ENCODE peak calls at places on chromosomes 11 and 22, in eight cellular contexts. X, V, K, T, Y, I, F and W are unnamed samples.

GRCh38 chr22:49953027-49953679 is 7.4 kb upstream of the PIM3 start:
- DNase-seq in T (no peak), F (no peak), I (no peak), X (no peak), V (no peak), K (no peak), Y (no peak), W (no peak)

GRCh38 chr11:689630-690029 is 5.4 kb downstream of the DEAF1 start:
- DNase-seq in K (no peak), Y (peak), V (no peak), F (no peak), T (no peak), X (no peak), I (no peak), W (no peak)

GRCh38 chr11:35954205-35954604 is 10.3 kb downstream of the LDLRAD3 start:
- DNase-seq in I (no peak), F (no peak), Y (no peak), X (no peak), T (no peak), V (no peak), K (no peak), W (no peak)

GRCh38 chr11:83272627-83273026 is 13.5 kb downstream of the CCDC90B start:
- DNase-seq in F (no peak), Y (peak), K (no peak), X (no peak), T (no peak), I (no peak), V (no peak), W (no peak)

GRCh38 chr22:33529424-33530113 is 390.7 kb downstream of the LARGE1 start:
- DNase-seq in T (no peak), V (no peak), Y (peak), I (no peak), K (no peak), F (no peak), X (no peak), W (no peak)

GRCh38 chr22:26893034-26893710 is 235.8 kb downstream of the MIAT start:
- DNase-seq in Y (no peak), T (no peak), K (no peak), I (no peak), F (no peak), V (peak), X (no peak), W (no peak)

GRCh38 chr11:97445561-97445960 is 1055.7 kb downstream of the JRKL start:
- DNase-seq in F (no peak), T (no peak), Y (no peak), I (no peak), X (no peak), V (no peak), K (no peak), W (no peak)

GRCh38 chr11:36363361-36364272 is 67.5 kb downstream of the PRR5L start:
- DNase-seq in V (no peak), I (no peak), Y (peak), F (no peak), X (peak), K (no peak), T (no peak), W (no peak)

GRCh38 chr22:42439821-42440674 is 7.8 kb upstream of the NFAM1 start:
- DNase-seq in T (peak), F (no peak), Y (peak), V (no peak), X (no peak), I (no peak), K (no peak), W (no peak)

GRCh38 chr11:503179-503981 is 3.7 kb downstream of the RNH1 start:
- DNase-seq in T (peak), F (peak), I (no peak), Y (peak), K (peak), V (no peak), X (peak), W (no peak)

GRCh38 chr22:39935116-39935515 is 25.1 kb upstream of the TMA7B start:
- DNase-seq in I (no peak), K (no peak), X (no peak), F (no peak), Y (no peak), T (no peak), V (no peak), W (no peak)

GRCh38 chr11:76628408-76628947 is 42.1 kb downstream of the LRRC32 start:
- DNase-seq in X (no peak), T (no peak), I (no peak), V (no peak), Y (no peak), F (no peak), K (no peak), W (no peak)

GRCh38 chr11:76631566-76632308 is 38.8 kb downstream of the LRRC32 start:
- DNase-seq in V (no peak), F (no peak), Y (no peak), X (no peak), K (no peak), T (no peak), I (no peak), W (no peak)

GRCh38 chr11:76629133-76629852 is 41.3 kb downstream of the LRRC32 start:
- DNase-seq in X (no peak), I (no peak), F (no peak), K (no peak), V (no peak), T (no peak), Y (peak), W (no peak)

GRCh38 chr11:76630600-76630999 is 39.9 kb downstream of the LRRC32 start:
- DNase-seq in F (no peak), X (no peak), I (no peak), V (no peak), Y (no peak), T (no peak), K (no peak), W (no peak)

GRCh38 chr11:76629853-76630599 is 40.5 kb downstream of the LRRC32 start:
- DNase-seq in X (no peak), F (no peak), T (no peak), V (no peak), I (no peak), K (peak), Y (peak), W (no peak)
- TF ChIP-seq CTCF in X (no peak), F (no peak), T (no peak), V (no peak), I (no peak), K (no peak), Y (no peak), W (no peak)

GRCh38 chr11:73374130-73374529 is 2.1 kb upstream of the RELT start:
- DNase-seq in I (no peak), T (no peak), F (no peak), V (no peak), Y (no peak), K (no peak), X (no peak), W (no peak)

GRCh38 chr11:73376803-73377629 is 817 bp downstream of the RELT start:
- DNase-seq in X (peak), F (peak), Y (peak), V (no peak), I (peak), K (peak), T (peak), W (no peak)

GRCh38 chr11:73375830-73376167 is 400 bp upstream of the RELT start:
- DNase-seq in X (no peak), F (no peak), K (no peak), Y (no peak), T (no peak), V (no peak), I (no peak), W (no peak)

GRCh38 chr11:73376168-73376802 is at the start of gene RELT:
- DNase-seq in Y (peak), I (peak), F (peak), T (peak), V (peak), X (peak), K (peak), W (peak)

DNA sequence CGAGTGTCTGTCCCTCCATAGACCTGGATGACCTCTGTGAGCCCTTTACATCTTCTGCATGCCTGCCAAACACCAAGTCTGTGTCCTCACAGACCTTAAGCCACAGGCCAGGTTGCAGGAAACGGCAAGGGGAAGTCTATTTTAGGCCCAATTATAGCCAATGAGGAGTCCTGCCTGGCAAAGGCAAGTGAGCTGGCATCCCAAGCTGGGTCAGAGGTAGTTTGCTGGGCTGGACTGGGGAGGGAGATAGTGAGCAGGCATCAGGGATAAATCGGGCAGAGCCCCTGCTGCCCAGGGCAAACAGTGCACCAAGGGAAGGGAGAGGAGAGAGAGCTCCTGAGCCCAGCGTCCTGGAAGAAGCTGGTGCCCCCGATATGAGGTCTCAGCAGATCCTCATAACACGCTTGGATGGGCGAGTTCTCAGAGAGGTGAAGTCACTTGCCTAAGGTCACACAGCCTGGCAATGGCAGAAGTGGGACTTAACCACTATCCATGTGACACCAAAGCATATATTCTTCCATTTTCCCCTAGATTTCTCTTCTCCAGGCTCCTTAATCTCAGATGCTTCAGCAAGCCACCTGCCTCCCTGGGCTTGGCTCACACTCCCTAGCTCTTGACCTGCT is 3.7 kb upstream of the RELT start:
- DNase-seq in X (no peak), K (no peak), T (peak), F (no peak), I (no peak), V (no peak), Y (peak), W (no peak)
- TF ChIP-seq CTCF in X (no peak), K (no peak), T (peak), F (peak), I (no peak), V (peak), Y (peak), W (no peak)

GRCh38 chr11:11849127-11849746 is 7.5 kb downstream of the USP47 start:
- DNase-seq in T (peak), X (peak), I (peak), Y (peak), V (no peak), F (peak), K (peak), W (no peak)
- TF ChIP-seq CTCF in T (peak), X (peak), I (peak), Y (peak), V (peak), F (peak), K (no peak), W (peak)

DNA sequence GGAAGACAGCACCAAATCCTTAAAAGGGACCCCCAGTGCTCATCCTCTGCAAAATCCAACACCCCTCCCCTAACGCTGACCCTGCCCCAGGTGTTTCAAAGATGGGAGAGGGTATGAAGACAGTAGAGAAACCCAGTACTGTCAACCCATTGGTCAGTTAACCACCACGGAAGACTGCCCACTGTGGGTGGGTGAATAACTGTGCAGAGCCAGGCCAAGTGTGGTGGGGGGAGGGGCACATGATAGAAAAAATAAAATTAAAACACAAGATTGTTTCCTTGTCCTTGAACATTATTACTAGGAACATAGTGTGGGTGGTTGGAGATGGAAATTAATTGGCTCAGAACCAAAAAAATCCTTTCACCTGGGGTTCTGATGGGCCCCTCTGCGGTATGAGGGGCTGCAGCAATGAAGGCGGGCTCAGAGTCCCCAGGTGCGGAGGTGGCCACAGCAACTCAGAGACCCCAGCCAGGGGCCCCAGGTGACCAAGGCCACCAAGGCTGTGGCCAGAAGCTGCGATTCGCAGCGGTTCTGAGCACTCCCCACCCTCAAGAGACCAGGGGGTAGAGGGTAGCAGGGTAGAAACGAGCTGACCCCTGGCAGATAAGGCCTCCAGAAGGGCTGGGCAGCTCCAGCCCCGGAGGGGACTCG is 1.1 kb downstream of the TNKS1BP1 start:
- DNase-seq in V (no peak), F (peak), K (no peak), I (no peak), Y (peak), X (peak), T (no peak), W (no peak)
- TF ChIP-seq CTCF in V (no peak), F (no peak), K (no peak), I (peak), Y (peak), X (no peak), T (no peak), W (peak)

GRCh38 chr11:75245356-75246005 is 4.9 kb downstream of the TPBGL start:
- DNase-seq in Y (no peak), F (no peak), X (no peak), I (no peak), K (no peak), T (no peak), V (no peak), W (no peak)
- TF ChIP-seq CTCF in Y (no peak), F (peak), X (no peak), I (no peak), K (no peak), T (no peak), V (no peak), W (no peak)

DNA sequence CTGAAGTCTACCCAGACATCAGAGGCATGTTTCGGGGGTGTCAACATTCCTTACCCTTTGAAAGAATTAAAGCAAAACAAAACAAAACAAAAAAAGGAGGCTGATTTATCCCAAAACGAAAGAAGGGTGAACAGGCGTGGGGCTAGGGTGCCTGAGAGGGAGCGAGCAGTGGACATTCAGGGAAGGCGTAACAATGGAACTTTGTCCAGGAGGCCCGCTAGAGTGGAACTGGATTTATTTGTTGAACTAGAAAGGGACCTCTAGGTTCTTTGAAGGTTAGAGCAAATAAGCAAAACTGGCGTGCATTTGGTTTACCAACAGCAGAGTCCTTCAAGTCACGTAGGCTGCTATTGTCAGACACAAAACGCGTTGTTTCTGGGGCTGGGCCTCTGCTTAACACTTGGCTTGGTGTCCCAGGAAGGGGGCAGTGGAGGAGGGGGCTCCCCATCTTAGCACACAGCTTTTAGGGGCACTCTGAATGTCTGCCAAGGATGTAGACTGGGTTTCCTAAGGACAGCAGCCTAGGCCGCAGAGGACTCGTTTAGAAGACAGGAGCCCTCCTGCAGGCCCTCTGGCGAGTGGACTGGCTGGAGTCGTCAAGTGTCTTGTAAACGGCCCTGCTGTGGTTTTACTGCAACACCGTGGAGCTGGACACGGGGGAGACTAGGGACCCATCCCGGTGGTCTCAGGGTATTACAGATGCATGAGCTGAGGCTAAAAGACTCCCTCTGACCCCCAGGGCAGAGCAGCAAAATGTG is 203.7 kb upstream of the SORL1-AS1 start:
- DNase-seq in V (no peak), F (no peak), Y (peak), I (peak), K (peak), X (no peak), T (no peak), W (no peak)
- TF ChIP-seq CTCF in V (no peak), F (no peak), Y (no peak), I (no peak), K (no peak), X (peak), T (no peak), W (no peak)

GRCh38 chr11:38392176-38392575 is 1794.1 kb upstream of the RAG2 start:
- DNase-seq in X (peak), F (no peak), T (no peak), Y (peak), I (no peak), V (no peak), K (no peak), W (no peak)
- TF ChIP-seq CTCF in X (no peak), F (no peak), T (no peak), Y (no peak), I (no peak), V (no peak), K (no peak), W (no peak)

DNA sequence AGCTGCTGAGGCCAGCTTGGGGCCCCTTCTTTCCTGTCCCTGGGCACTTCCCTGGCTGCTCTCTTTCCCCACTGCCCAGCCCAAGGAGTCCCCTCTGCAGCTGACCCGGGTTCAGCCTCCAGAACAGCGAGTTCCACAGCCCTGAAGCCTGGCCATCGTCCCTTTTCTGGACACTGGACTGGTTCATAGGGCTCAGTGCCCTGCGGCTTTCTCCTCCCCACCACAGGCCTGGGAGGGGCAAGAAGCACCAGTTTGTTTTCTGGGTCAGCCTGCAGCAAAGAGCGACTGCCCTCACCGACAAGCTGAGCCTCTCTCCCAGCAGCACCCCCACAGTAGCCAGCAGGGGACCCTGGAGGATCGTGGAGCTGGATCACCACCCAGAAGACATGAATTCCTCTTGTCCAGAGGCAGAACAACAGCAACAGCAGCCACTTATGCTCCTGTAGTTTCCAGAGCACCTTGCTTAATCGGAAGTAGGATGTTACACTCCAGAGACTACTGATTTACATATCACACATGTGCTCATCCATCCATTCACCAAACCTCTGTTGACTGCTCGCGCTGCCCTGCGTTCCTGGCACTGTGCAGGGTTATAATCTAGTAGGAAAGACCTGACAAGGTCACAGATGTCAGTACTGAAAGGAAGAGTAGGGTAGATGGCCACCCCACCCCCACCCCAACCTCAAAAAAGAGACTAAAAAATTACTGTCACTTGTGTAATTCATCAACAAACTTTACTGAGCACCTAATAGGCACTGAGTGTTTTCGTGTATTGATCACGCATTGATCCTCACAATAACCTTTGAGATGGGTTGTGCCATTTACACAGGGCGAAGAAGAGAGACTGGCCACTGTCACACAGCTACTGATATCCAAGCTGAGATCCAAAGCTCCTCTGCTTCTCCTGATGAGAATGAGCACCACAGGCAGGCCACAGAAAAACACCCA is 13.0 kb upstream of the CXCR5 start:
- DNase-seq in K (peak), I (peak), Y (peak), V (no peak), F (no peak), T (peak), X (no peak), W (peak)
- TF ChIP-seq CTCF in K (no peak), I (no peak), Y (peak), V (no peak), F (peak), T (no peak), X (no peak), W (peak)

DNA sequence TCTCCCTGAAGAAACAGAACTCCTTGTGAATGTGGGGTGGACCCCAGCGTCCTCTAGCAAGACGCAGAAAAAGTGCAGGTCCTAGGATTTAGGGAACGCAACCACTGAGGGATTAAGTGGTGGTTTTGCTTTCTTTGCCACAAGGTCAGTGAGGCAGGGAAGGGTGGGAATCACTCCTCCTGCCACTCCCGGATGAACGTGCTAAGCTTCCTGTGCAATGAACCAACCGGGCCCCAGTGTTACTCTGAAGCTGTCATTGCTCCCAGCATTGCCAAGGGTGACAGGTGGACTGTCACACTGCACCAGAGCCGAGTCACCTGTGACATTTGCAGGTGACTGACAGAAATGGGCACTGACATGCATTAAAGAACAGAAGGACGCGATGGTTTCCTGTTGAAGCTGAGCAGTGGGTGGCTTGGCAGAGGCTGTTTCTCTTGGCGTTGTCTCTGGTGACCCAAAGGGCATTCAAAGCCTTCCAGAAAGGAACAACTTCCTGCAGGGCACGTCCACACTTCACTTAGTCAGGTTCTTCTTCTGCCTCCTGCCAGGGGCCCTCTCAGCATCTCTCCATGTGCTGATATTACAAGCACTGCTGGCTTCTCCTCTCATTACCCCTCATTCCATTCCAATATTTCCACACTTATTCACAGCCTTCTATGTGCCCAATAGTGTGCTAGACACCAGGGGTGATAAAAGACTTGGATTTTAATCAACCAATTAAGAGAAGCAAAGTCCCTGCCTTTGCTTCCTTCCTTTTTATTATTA is 9.7 kb downstream of the KIRREL3 start:
- DNase-seq in V (no peak), K (no peak), I (no peak), F (no peak), T (no peak), Y (no peak), X (no peak), W (no peak)
- TF ChIP-seq CTCF in V (peak), K (no peak), I (peak), F (no peak), T (no peak), Y (no peak), X (peak), W (no peak)

GRCh38 chr22:45462034-45462655 is 40.5 kb upstream of the FBLN1 start:
- DNase-seq in I (no peak), Y (no peak), V (no peak), K (no peak), T (peak), F (peak), X (no peak), W (no peak)
- TF ChIP-seq CTCF in I (peak), Y (no peak), V (peak), K (no peak), T (no peak), F (no peak), X (no peak), W (no peak)